ENCODE peak calls at places on chromosomes 13 and 19, in seven cellular contexts. C is NCI-H2171, J is NCI-H1092 treated with DMSO at 0.1 percent for 48 hours, A is fibroblast of mammary gland, K is kidney glomerular epithelial cell, Z is A172, T is GM03348. B is an unnamed sample.

GRCh38 chr19:58170860-58171259 is 12.0 kb upstream of the ZNF274 start:
- DNase-seq in A (peak; percentile 67), K (no peak), C (no peak), Z (peak; percentile 72), J (no peak), T (no peak), B (no peak)

GRCh38 chr19:39506944-39507714 is 7.8 kb upstream of the SELENOV start:
- DNase-seq in A (peak; percentile 59), T (peak; percentile 84), K (peak; percentile 35), Z (no peak), J (no peak), C (peak; percentile 79), B (peak; percentile 70)

GRCh38 chr19:35901854-35902661 is at the start of gene HCST:
- DNase-seq in C (no peak), J (no peak), T (peak; percentile 73), Z (peak; percentile 84), K (peak; percentile 4), A (peak; percentile 44), B (no peak)

GRCh38 chr19:41226053-41226873 is 7.2 kb downstream of the AXL start:
- DNase-seq in C (no peak), T (peak; percentile 96), A (peak; percentile 76), J (no peak), K (peak; percentile 92), Z (no peak), B (peak; percentile 86)

GRCh38 chr19:38953677-38954076 is 21.9 kb downstream of the FBXO17 start:
- DNase-seq in K (no peak), J (no peak), Z (no peak), A (no peak), T (no peak), C (no peak), B (no peak)

GRCh38 chr13:105168295-105168694 is 1367.2 kb downstream of the EFNB2 start:
- DNase-seq in A (no peak), Z (no peak), J (no peak), C (no peak), K (no peak), T (no peak), B (no peak)

GRCh38 chr19:3366761-3367571 is 583 bp downstream of the NFIC start:
- DNase-seq in K (no peak), A (no peak), T (peak; percentile 57), J (peak; percentile 25), Z (peak; percentile 46), C (no peak), B (peak; percentile 25)

GRCh38 chr13:99961634-99962033 is 9.9 kb downstream of the ZIC5 start:
- DNase-seq in T (no peak), A (no peak), Z (no peak), K (no peak), J (no peak), C (no peak), B (no peak)

GRCh38 chr13:66365101-66365500 is 865.0 kb downstream of the PCDH9 start:
- DNase-seq in K (no peak), A (no peak), Z (no peak), T (no peak), J (no peak), C (no peak), B (no peak)

GRCh38 chr13:24709186-24709913 is 29.1 kb downstream of the ATP12A start:
- DNase-seq in J (no peak), Z (no peak), T (no peak), A (no peak), K (no peak), C (no peak), B (no peak)

GRCh38 chr13:49399801-49400472 is 43.9 kb downstream of the CAB39L start:
- DNase-seq in K (no peak), A (no peak), J (no peak), C (no peak), Z (no peak), T (no peak), B (no peak)

GRCh38 chr19:45553464-45553863 is 31.1 kb downstream of the OPA3 start:
- DNase-seq in K (no peak), T (no peak), A (no peak), J (no peak), Z (no peak), C (no peak), B (no peak)